ENCODE peak calls at places on chromosomes 4 and X, in four cellular contexts. Y, V, L and A are unnamed samples.

GRCh38 chr4:147866532-147867271 is 134.8 kb downstream of the ARHGAP10 start:
- DNase-seq in Y (peak), V (peak), L (peak), A (peak)

GRCh38 chr4:155489261-155489660 is 112.5 kb upstream of the MAP9 start:
- DNase-seq in Y (no peak), V (no peak), L (no peak), A (no peak)

GRCh38 chrX:9873952-9874351 is 87.7 kb downstream of the SHROOM2 start:
- DNase-seq in Y (peak), V (peak), L (no peak), A (peak)

GRCh38 chr4:24434193-24434728 is 150.1 kb downstream of the DHX15 start:
- DNase-seq in Y (no peak), V (no peak), L (no peak), A (no peak)

GRCh38 chr4:8777320-8778196 is 94.1 kb downstream of the HMX1 start:
- DNase-seq in Y (peak), V (no peak), L (peak), A (no peak)

GRCh38 chr4:72360075-72360474 is 208.9 kb downstream of the ADAMTS3 start:
- DNase-seq in Y (no peak), V (no peak), L (no peak), A (no peak)

GRCh38 chr4:89724716-89725115 is 112.2 kb downstream of the SNCA start:
- DNase-seq in Y (no peak), V (peak), L (no peak), A (no peak)

GRCh38 chr4:21733894-21734630 is 214.5 kb downstream of the KCNIP4 start:
- DNase-seq in Y (no peak), V (no peak), L (no peak), A (no peak)

GRCh38 chrX:39895228-39896110 is 202.3 kb downstream of the BCOR start:
- DNase-seq in Y (no peak), V (no peak), L (no peak), A (no peak)

GRCh38 chrX:15301924-15302323 is 13.5 kb downstream of the ASB11 start:
- DNase-seq in Y (peak), V (peak), L (no peak), A (no peak)

GRCh38 chrX:53305996-53306937 is 24.9 kb upstream of the IQSEC2 start:
- DNase-seq in Y (peak), V (no peak), L (no peak), A (no peak)

GRCh38 chrX:116111497-116111896 is 59.0 kb upstream of the AGTR2 start:
- DNase-seq in Y (no peak), V (no peak), L (no peak), A (no peak)

GRCh38 chr4:55175779-55176231 is 50.4 kb upstream of the KDR start:
- DNase-seq in Y (no peak), V (peak), L (no peak), A (no peak)

GRCh38 chrX:68417651-68418050 is 15.6 kb downstream of the OPHN1 start:
- DNase-seq in Y (no peak), V (no peak), L (no peak), A (no peak)